ENCODE peak calls at places on chromosomes 16 and 17, in nine cellular contexts. A, Y, H, E, Q, M, I, F and B are unnamed samples.

GRCh38 chr17:29562615-29563014 is 4.2 kb downstream of the ABHD15 start:
- DNase-seq in A (no peak), Y (no peak), H (no peak), E (no peak), Q (no peak), M (no peak), I (no peak), F (no peak), B (peak; percentile 53)

GRCh38 chr17:45946841-45947256 is 52.2 kb upstream of the STH start:
- DNase-seq in A (no peak), Y (no peak), H (no peak), E (no peak), Q (no peak), M (no peak), I (no peak), F (no peak), B (no peak)

GRCh38 chr17:38578641-38579480 is 26.9 kb downstream of the SRCIN1 start:
- DNase-seq in A (no peak), Y (no peak), H (no peak), E (no peak), Q (no peak), M (no peak), I (no peak), F (no peak), B (no peak)

GRCh38 chr17:64683791-64684190 is 21.7 kb upstream of the SMURF2 start:
- DNase-seq in A (no peak), Y (no peak), H (no peak), E (no peak), Q (peak; percentile 64), M (no peak), I (no peak), F (no peak), B (no peak)

GRCh38 chr17:3986270-3986938 is 22.2 kb upstream of the ATP2A3 start:
- DNase-seq in A (no peak), Y (no peak), H (no peak), E (no peak), Q (no peak), M (no peak), I (no peak), F (no peak), B (peak; percentile 61)

GRCh38 chr17:73091410-73091769 is 1.1 kb downstream of the SLC39A11 start:
- DNase-seq in A (no peak), Y (no peak), H (no peak), E (no peak), Q (no peak), M (no peak), I (no peak), F (no peak), B (no peak)

GRCh38 chr16:66899945-66900688 is 18.6 kb downstream of the CDH16 start:
- DNase-seq in A (no peak), Y (no peak), H (peak; percentile 83), E (no peak), Q (peak; percentile 87), M (no peak), I (no peak), F (no peak), B (peak; percentile 83)

GRCh38 chr17:17859909-17860760 is 23.3 kb upstream of the SREBF1 start:
- DNase-seq in A (peak; percentile 37), Y (peak; percentile 51), H (peak; percentile 75), E (peak; percentile 53), Q (peak; percentile 68), M (peak; percentile 14), I (peak; percentile 66), F (peak; percentile 50), B (peak; percentile 88)

GRCh38 chr16:46962629-46963028 is 10.8 kb downstream of the DNAJA2 start:
- DNase-seq in A (no peak), Y (no peak), H (no peak), E (no peak), Q (no peak), M (no peak), I (no peak), F (no peak), B (no peak)

GRCh38 chr16:84045001-84045817 is 2.6 kb upstream of the SLC38A8 start:
- DNase-seq in A (no peak), Y (no peak), H (no peak), E (no peak), Q (no peak), M (no peak), I (no peak), F (no peak), B (no peak)

GRCh38 chr16:83994087-83994486 is 26.0 kb downstream of the NECAB2 start:
- DNase-seq in A (no peak), Y (no peak), H (no peak), E (no peak), Q (peak; percentile 69), M (peak; percentile 14), I (no peak), F (no peak), B (no peak)

GRCh38 chr16:49495596-49496355 is 122.2 kb downstream of the C16orf78 start:
- DNase-seq in A (no peak), Y (no peak), H (no peak), E (no peak), Q (no peak), M (no peak), I (no peak), F (no peak), B (no peak)

GRCh38 chr17:68346448-68346847 is 55.2 kb downstream of the ARSG start:
- DNase-seq in A (peak; percentile 33), Y (peak; percentile 53), H (no peak), E (no peak), Q (no peak), M (peak; percentile 95), I (no peak), F (no peak), B (no peak)

GRCh38 chr16:25092489-25092888 is 19.1 kb upstream of the LCMT1 start:
- DNase-seq in A (no peak), Y (no peak), H (no peak), E (no peak), Q (no peak), M (no peak), I (no peak), F (no peak), B (no peak)

GRCh38 chr16:87855852-87856715 is 13.2 kb downstream of the SLC7A5 start:
- DNase-seq in A (no peak), Y (no peak), H (peak; percentile 31), E (no peak), Q (peak; percentile 63), M (peak; percentile 27), I (no peak), F (no peak), B (peak; percentile 84)

GRCh38 chr16:2955779-2956565 is 8.1 kb upstream of the KREMEN2 start:
- DNase-seq in A (no peak), Y (no peak), H (no peak), E (no peak), Q (no peak), M (no peak), I (no peak), F (no peak), B (peak; percentile 55)

GRCh38 chr16:70715113-70715711 is 29.4 kb upstream of the MTSS2 start:
- DNase-seq in A (no peak), Y (no peak), H (peak; percentile 76), E (no peak), Q (peak; percentile 97), M (no peak), I (peak; percentile 48), F (no peak), B (peak; percentile 88)

GRCh38 chr17:77458202-77459017 is 317.6 kb downstream of the SEC14L1 start:
- DNase-seq in A (no peak), Y (no peak), H (no peak), E (no peak), Q (no peak), M (no peak), I (no peak), F (no peak), B (peak; percentile 82)

GRCh38 chr17:82596837-82597672 is 51.2 kb downstream of the WDR45B start:
- DNase-seq in A (no peak), Y (no peak), H (no peak), E (no peak), Q (no peak), M (no peak), I (no peak), F (no peak), B (peak; percentile 50)

GRCh38 chr16:974001-974601 is 3.3 kb upstream of the LMF1 start:
- DNase-seq in A (no peak), Y (no peak), H (no peak), E (no peak), Q (no peak), M (no peak), I (no peak), F (no peak), B (no peak)

GRCh38 chr17:29674270-29674669 is 51.6 kb upstream of the CORO6 start:
- DNase-seq in A (no peak), Y (no peak), H (no peak), E (no peak), Q (no peak), M (peak; percentile 92), I (no peak), F (no peak), B (no peak)

GRCh38 chr16:533391-534088 is 6.0 kb downstream of the CAPN15 start:
- DNase-seq in A (no peak), Y (no peak), H (no peak), E (peak; percentile 51), Q (no peak), M (no peak), I (no peak), F (no peak), B (peak; percentile 73)

GRCh38 chr17:49576906-49577650 is 1.4 kb downstream of the NXPH3 start:
- DNase-seq in A (no peak), Y (no peak), H (no peak), E (no peak), Q (no peak), M (no peak), I (no peak), F (no peak), B (no peak)

GRCh38 chr16:53098526-53099317 is 43.9 kb downstream of the CHD9 start:
- DNase-seq in A (no peak), Y (no peak), H (peak; percentile 89), E (no peak), Q (peak; percentile 92), M (peak; percentile 98), I (peak; percentile 62), F (peak; percentile 35), B (peak; percentile 98)

GRCh38 chr17:80248001-80248893 is 12.4 kb upstream of the RNF213 start:
- DNase-seq in A (no peak), Y (no peak), H (no peak), E (no peak), Q (no peak), M (no peak), I (no peak), F (no peak), B (no peak)

GRCh38 chr17:42548070-42548837 is 4.5 kb upstream of the HSD17B1 start:
- DNase-seq in A (peak; percentile 41), Y (peak; percentile 83), H (no peak), E (peak; percentile 77), Q (peak; percentile 82), M (no peak), I (no peak), F (no peak), B (peak; percentile 97)

GRCh38 chr17:74467221-74467951 is 952 bp downstream of the CD300A start:
- DNase-seq in A (no peak), Y (no peak), H (no peak), E (peak; percentile 49), Q (no peak), M (no peak), I (no peak), F (no peak), B (no peak)

GRCh38 chr17:9401434-9401833 is 174.2 kb downstream of the STX8 start:
- DNase-seq in A (no peak), Y (no peak), H (no peak), E (no peak), Q (peak; percentile 20), M (no peak), I (no peak), F (no peak), B (peak; percentile 68)

GRCh38 chr17:28612936-28613872 is 781 bp downstream of the RSKR start:
- DNase-seq in A (no peak), Y (no peak), H (peak; percentile 37), E (peak; percentile 31), Q (peak; percentile 17), M (peak; percentile 19), I (no peak), F (no peak), B (peak; percentile 78)

GRCh38 chr17:19359856-19360255 is 2.7 kb downstream of the B9D1 start:
- DNase-seq in A (no peak), Y (no peak), H (no peak), E (no peak), Q (no peak), M (no peak), I (no peak), F (no peak), B (no peak)

GRCh38 chr16:1346422-1347285 is 5.0 kb downstream of the TSR3 start:
- DNase-seq in A (no peak), Y (no peak), H (no peak), E (no peak), Q (peak; percentile 40), M (no peak), I (no peak), F (no peak), B (no peak)